ENCODE peak calls at places on chromosomes 13 and 19, in four cellular contexts. C is NCI-H1436, K is kidney tubule cell, P is HFFc6. T is an unnamed sample.
A peak's percentile ranks its signal among the peaks of the same experiment; 100 is the strongest.

GRCh38 chr19:13995017-13995728 is 10.9 kb downstream of the RFX1 start:
- DNase-seq in C (no peak), K (no peak), P (peak; percentile 33), T (no peak)

GRCh38 chr19:29467824-29468401 is 57.9 kb upstream of the VSTM2B start:
- DNase-seq in C (peak; percentile 41), K (peak; percentile 44), P (peak; percentile 11), T (no peak)

GRCh38 chr19:15265849-15266248 is 33.6 kb upstream of the EPHX3 start:
- DNase-seq in C (no peak), K (peak; percentile 84), P (peak; percentile 89), T (no peak)

GRCh38 chr19:15562861-15563260 is 52.2 kb upstream of the CYP4F8 start:
- DNase-seq in C (no peak), K (peak; percentile 29), P (peak; percentile 16), T (no peak)

GRCh38 chr19:17348700-17349099 is 11.3 kb downstream of the GTPBP3 start:
- DNase-seq in C (no peak), K (peak; percentile 73), P (peak; percentile 23), T (no peak)

GRCh38 chr19:4814625-4815425 is 16.7 kb downstream of the TICAM1 start:
- DNase-seq in C (no peak), K (peak; percentile 15), P (peak; percentile 62), T (no peak)

GRCh38 chr19:50365434-50366306 is at the start of gene NAPSA:
- DNase-seq in C (no peak), K (no peak), P (no peak), T (no peak)

GRCh38 chr13:98466634-98467236 is 110.2 kb downstream of the STK24 start:
- DNase-seq in C (no peak), K (peak; percentile 77), P (peak; percentile 49), T (no peak)

GRCh38 chr13:48315981-48316380 is 12.4 kb downstream of the RB1 start:
- DNase-seq in C (no peak), K (no peak), P (no peak), T (no peak)

GRCh38 chr13:30088312-30088855 is 219.0 kb downstream of the KATNAL1 start:
- DNase-seq in C (no peak), K (no peak), P (no peak), T (no peak)

GRCh38 chr13:57634829-57635165 is 3.3 kb downstream of the PCDH17 start:
- DNase-seq in C (no peak), K (no peak), P (no peak), T (no peak)

GRCh38 chr13:79490326-79490725 is 9.4 kb downstream of the NDFIP2 start:
- DNase-seq in C (no peak), K (no peak), P (no peak), T (no peak)

T was measured in NCI-H2107.